ENCODE peak calls at places on chromosomes 13 and 19, in four cellular contexts. G, F, V and U are unnamed samples.

GRCh38 chr13:112350300-112350699 is 25.9 kb upstream of the SPACA7 start:
- DNase-seq in G (no peak), F (no peak), V (no peak), U (no peak)

GRCh38 chr19:5718032-5718578 is 1.8 kb downstream of the LONP1 start:
- DNase-seq in G (no peak), F (no peak), V (no peak), U (no peak)

GRCh38 chr19:32061304-32061703 is 284.1 kb upstream of the ZNF507 start:
- DNase-seq in G (no peak), F (no peak), V (no peak), U (no peak)

GRCh38 chr19:19594371-19594770 is 24.1 kb downstream of the PBX4 start:
- DNase-seq in G (no peak), F (no peak), V (no peak), U (no peak)

GRCh38 chr19:49555600-49556411 is 24.6 kb downstream of the NOSIP start:
- DNase-seq in G (peak; percentile 40), F (peak; percentile 94), V (no peak), U (no peak)

GRCh38 chr13:69567514-69567913 is 540.1 kb upstream of the ATXN8OS start:
- DNase-seq in G (no peak), F (no peak), V (no peak), U (no peak)

GRCh38 chr19:49932731-49933131 is 3.4 kb upstream of the NUP62 start:
- DNase-seq in G (no peak), F (no peak), V (no peak), U (no peak)

GRCh38 chr13:23739597-23739996 is 149.6 kb downstream of the MIPEP start:
- DNase-seq in G (no peak), F (no peak), V (no peak), U (no peak)

GRCh38 chr19:5125797-5126497 is 157.0 kb downstream of the KDM4B start:
- DNase-seq in G (no peak), F (no peak), V (no peak), U (no peak)

GRCh38 chr19:36819130-36819630 is 19.0 kb downstream of the ZNF790 start:
- DNase-seq in G (no peak), F (no peak), V (no peak), U (no peak)

GRCh38 chr13:95921485-95921884 is 131.7 kb downstream of the UGGT2 start:
- DNase-seq in G (no peak), F (no peak), V (no peak), U (no peak)

GRCh38 chr13:47678201-47678963 is 322.7 kb downstream of the SUCLA2 start:
- DNase-seq in G (no peak), F (no peak), V (no peak), U (no peak)

GRCh38 chr13:98222081-98222554 is 45.0 kb upstream of the RNF113B start:
- DNase-seq in G (no peak), F (no peak), V (no peak), U (no peak)

GRCh38 chr13:114149774-114150740 is 17.6 kb upstream of the RASA3 start:
- DNase-seq in G (no peak), F (no peak), V (no peak), U (no peak)

GRCh38 chr13:44516771-44517170 is 59.4 kb downstream of the TSC22D1 start:
- DNase-seq in G (peak; percentile 13), F (no peak), V (no peak), U (no peak)

GRCh38 chr13:93036380-93036779 is 190.2 kb upstream of the GPC6 start:
- DNase-seq in G (no peak), F (no peak), V (no peak), U (no peak)

GRCh38 chr19:35216026-35216832 is 12.3 kb downstream of the FAM187B start:
- DNase-seq in G (no peak), F (no peak), V (no peak), U (no peak)

GRCh38 chr19:53509845-53510244 is 28.1 kb upstream of the ZNF331 start:
- DNase-seq in G (no peak), F (no peak), V (no peak), U (no peak)

GRCh38 chr19:13823901-13824300 is 28.7 kb downstream of the ZSWIM4 start:
- DNase-seq in G (no peak), F (no peak), V (no peak), U (no peak)

GRCh38 chr19:11261902-11262839 is at the start of gene DOCK6:
- DNase-seq in G (no peak), F (peak; percentile 79), V (no peak), U (no peak)

GRCh38 chr19:7725791-7726190 is 6.1 kb downstream of the CLEC4G start:
- DNase-seq in G (no peak), F (no peak), V (no peak), U (no peak)

GRCh38 chr13:75181906-75182305 is 300.1 kb downstream of the TBC1D4 start:
- DNase-seq in G (no peak), F (no peak), V (no peak), U (no peak)

GRCh38 chr13:31769581-31769980 is 30.3 kb downstream of the RXFP2 start:
- DNase-seq in G (no peak), F (no peak), V (no peak), U (no peak)

GRCh38 chr13:24906268-24906667 is 142.3 kb downstream of the RNF17 start:
- DNase-seq in G (no peak), F (no peak), V (no peak), U (no peak)

GRCh38 chr19:48900477-48901452 is 653 bp downstream of the NUCB1 start:
- DNase-seq in G (no peak), F (no peak), V (peak; percentile 29), U (no peak)

GRCh38 chr13:101115762-101116161 is 300.5 kb downstream of the NALCN start:
- DNase-seq in G (no peak), F (no peak), V (no peak), U (no peak)

GRCh38 chr19:18205180-18205915 is 1.5 kb upstream of the RAB3A start:
- DNase-seq in G (no peak), F (peak; percentile 75), V (no peak), U (no peak)

GRCh38 chr13:90154311-90154960 is 1193.1 kb upstream of the MIR17HG start:
- DNase-seq in G (no peak), F (no peak), V (no peak), U (no peak)

GRCh38 chr19:3186891-3187661 is 1.3 kb downstream of the NCLN start:
- DNase-seq in G (no peak), F (no peak), V (no peak), U (no peak)

GRCh38 chr19:15112385-15112784 is 5.2 kb downstream of the SYDE1 start:
- DNase-seq in G (peak; percentile 60), F (peak; percentile 44), V (peak; percentile 24), U (no peak)

DNA sequence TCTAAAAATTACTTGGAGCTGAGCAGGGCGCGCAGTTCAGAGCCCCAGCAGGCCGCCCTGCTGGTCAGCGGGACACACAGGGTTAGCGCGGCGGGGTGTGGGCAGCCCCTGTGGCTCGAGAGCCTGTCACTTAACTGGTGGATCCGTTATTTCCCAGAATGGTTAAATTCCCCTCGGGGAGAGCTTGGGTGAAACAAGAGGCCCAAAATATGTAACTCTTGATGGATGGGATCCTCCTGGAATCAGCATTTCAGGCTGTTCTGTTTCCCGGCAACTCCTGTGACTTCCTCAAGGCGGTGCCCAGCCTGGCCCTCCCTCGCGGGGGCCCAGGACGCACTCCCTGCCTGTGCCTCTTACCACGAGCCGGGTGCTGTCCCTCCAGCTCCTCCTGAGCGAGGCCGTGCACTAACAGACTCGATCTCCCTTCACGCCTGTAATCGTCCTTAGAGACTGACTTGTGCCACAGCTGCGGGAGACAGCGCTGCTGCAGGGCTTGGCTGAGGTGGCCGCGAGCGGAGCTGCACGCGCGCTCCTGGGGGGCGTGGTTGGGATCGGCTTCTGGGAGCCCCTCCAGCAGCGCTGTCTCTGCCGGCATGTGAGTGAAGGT is 9.7 kb downstream of the PTBP1 start:
- DNase-seq in G (no peak), F (no peak), V (no peak), U (no peak)
- TF ChIP-seq CTCF in G (no peak), F (no peak), V (no peak), U (no peak)

DNA sequence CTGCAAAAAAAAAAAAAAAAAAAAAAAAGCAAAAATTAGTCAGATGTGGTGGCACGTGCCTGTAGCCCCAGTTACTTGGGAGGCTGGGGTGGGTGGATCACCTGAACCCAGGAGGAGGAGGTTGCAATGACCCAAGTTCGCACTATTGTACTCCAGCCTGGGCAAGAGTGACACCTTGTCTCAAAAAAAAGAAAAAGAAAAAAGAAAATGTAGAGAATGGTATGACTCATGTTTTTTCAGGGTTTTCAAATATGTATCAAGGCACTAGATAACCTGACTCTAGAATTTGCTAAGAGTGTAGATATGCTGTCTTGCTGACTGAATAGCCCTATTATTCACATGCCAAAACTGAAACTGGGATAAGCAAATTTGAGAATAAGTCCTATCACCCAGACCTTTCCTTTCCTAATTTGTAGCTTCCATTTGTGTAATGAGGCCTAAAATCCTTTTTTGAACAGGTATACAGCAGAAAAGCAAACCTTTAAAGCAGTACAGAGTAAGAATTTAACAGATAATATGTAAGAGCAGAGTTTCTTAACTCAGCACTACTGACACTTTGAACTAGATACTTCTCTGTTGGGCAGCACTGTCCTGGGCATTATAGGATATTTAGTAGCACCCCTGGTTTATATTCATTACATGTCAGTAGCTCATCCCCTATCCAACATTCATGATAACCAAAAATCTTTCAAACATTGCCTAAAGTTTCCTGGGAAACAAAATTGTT is 108.6 kb downstream of the ELF1 start:
- DNase-seq in G (no peak), F (no peak), V (peak; percentile 21), U (no peak)
- TF ChIP-seq TCF7L2 in G (no peak), F (no peak), V (no peak), U (no peak)

GRCh38 chr19:56114711-56115110 is 6.4 kb downstream of the ZNF787 start:
- DNase-seq in G (no peak), F (no peak), V (no peak), U (no peak)

GRCh38 chr19:56114051-56114694 is 6.9 kb downstream of the ZNF787 start:
- DNase-seq in G (no peak), F (no peak), V (no peak), U (no peak)

GRCh38 chr19:56117376-56117884 is 3.7 kb downstream of the ZNF787 start:
- DNase-seq in G (no peak), F (no peak), V (no peak), U (no peak)

GRCh38 chr19:56116606-56117005 is 4.5 kb downstream of the ZNF787 start:
- DNase-seq in G (no peak), F (no peak), V (no peak), U (no peak)

DNA sequence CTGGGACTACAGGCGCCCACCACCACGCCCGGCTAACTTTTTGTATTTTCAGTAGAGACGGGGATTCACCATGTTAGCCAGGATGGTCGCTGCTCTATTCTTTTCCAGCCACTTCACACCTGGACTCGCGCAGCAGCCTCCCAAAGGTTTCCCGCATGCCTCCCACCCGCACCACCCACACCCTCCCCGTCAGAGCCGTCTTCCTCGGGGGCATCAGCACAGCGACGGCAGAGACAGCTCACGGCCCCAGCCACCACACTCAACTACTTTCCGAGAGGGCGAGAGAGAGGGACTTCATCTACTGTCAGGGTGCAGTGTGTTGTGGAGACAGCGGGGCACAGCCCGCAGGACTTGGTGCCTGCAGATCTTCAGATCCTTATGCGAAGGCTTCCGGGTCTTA is 5.6 kb downstream of the ZNF787 start:
- DNase-seq in G (no peak), F (no peak), V (no peak), U (no peak)
- H3K4me1 ChIP-seq in G (peaks cover 6% of the 10 kb centered on the region), F (peaks cover 21% of the 10 kb centered on the region), V (peaks cover 86% of the 10 kb centered on the region), U (peaks cover 86% of the 10 kb centered on the region)

DNA sequence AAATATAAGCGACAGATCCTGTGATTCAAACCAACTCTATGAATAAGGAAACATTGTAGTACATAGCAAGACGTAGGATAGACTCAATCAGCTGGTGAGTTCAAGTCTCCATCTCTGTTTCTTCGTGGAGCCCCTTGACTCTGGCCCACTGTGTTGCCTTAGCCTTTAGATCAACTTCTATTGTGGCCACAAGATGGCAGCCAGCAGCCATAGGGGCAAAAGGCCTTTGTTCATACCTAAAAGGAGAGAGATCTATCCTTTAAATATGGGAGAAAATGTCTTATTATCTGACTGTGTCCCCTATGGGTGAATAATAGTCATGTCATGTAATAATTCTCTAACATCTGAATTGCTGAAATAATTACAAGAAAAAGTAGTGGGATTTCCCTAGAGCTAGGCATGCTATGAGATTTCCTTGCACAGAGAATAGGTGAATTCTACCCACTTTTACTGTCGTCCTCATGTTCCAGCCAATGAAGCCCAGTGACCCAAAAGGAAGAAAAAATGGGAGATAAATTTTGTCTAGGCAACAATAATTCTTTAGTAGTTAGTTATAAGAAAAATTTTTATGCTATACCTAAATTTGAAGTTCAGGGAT is 129.4 kb downstream of the PCDH20 start:
- DNase-seq in G (peak; percentile 16), F (no peak), V (peak; percentile 2), U (no peak)
- TF ChIP-seq CTCF in G (peak; percentile 33), F (no peak), V (peak; percentile 51), U (peak; percentile 69)